ENCODE peak calls at places on chromosome 17, in seven cellular contexts. Y, D, S, F, C, J and Z are unnamed samples.

GRCh38 chr17:62966426-62967110 is 533 bp downstream of the TANC2 start:
- DNase-seq in C (peak; percentile 53), Y (no peak), J (no peak), D (peak; percentile 22), F (peak; percentile 12), S (no peak), Z (peak; percentile 36)

GRCh38 chr17:65902831-65903549 is 288.9 kb downstream of the CEP112 start:
- DNase-seq in D (no peak), J (no peak), F (no peak), C (no peak), Y (no peak), S (no peak), Z (no peak)

GRCh38 chr17:67221062-67221998 is 23.7 kb downstream of the HELZ start:
- DNase-seq in J (peak; percentile 17), S (peak; percentile 54), C (no peak), Y (no peak), F (no peak), D (peak; percentile 67), Z (no peak)

GRCh38 chr17:9050801-9051401 is 29.6 kb downstream of the NTN1 start:
- DNase-seq in D (no peak), C (no peak), J (no peak), S (no peak), F (no peak), Y (no peak), Z (no peak)

GRCh38 chr17:17043668-17044226 is 1.5 kb downstream of the MPRIP start:
- DNase-seq in S (no peak), C (no peak), Y (no peak), F (no peak), D (no peak), J (no peak), Z (no peak)

GRCh38 chr17:46853896-46854444 is 2.6 kb downstream of the WNT9B start:
- DNase-seq in D (peak; percentile 22), S (peak; percentile 30), C (no peak), F (no peak), Y (no peak), J (no peak), Z (no peak)

GRCh38 chr17:4747847-4748246 is 8.1 kb upstream of the CXCL16 start:
- DNase-seq in F (no peak), D (peak; percentile 18), S (no peak), J (no peak), C (no peak), Y (no peak), Z (no peak)

GRCh38 chr17:45729284-45729907 is 54.7 kb upstream of the CRHR1 start:
- DNase-seq in D (no peak), J (no peak), S (no peak), F (no peak), C (no peak), Y (no peak), Z (no peak)

GRCh38 chr17:28726396-28726911 is 421 bp upstream of the TLCD1 start:
- DNase-seq in S (peak; percentile 37), F (peak; percentile 58), D (peak; percentile 61), J (peak; percentile 39), Y (no peak), C (peak; percentile 42), Z (peak; percentile 50)